ENCODE peak calls at places on chromosomes 5 and 9, in seven cellular contexts. Z is M059J; Q is NCI-H146; P is activated gamma-delta T cell; O is HuH-7; V is naive thymus-derived CD8-positive, alpha-beta T cell; L is HCT116. T is an unnamed sample.

GRCh38 chr9:1913931-1914330 is 101.2 kb upstream of the SMARCA2 start:
- DNase-seq in Z (no peak), Q (no peak), P (no peak), O (no peak), V (no peak), L (no peak), T (no peak)

GRCh38 chr5:73496984-73497457 is 1.2 kb upstream of the BTF3 start:
- DNase-seq in Z (peak), Q (peak), P (no peak), O (peak), V (no peak), L (peak), T (peak)

GRCh38 chr5:98909363-98909762 is 19.4 kb downstream of the CHD1 start:
- DNase-seq in Z (no peak), Q (no peak), P (no peak), O (no peak), V (no peak), L (no peak), T (no peak)

GRCh38 chr5:11504794-11505193 is 399.5 kb downstream of the CTNND2 start:
- DNase-seq in Z (peak), Q (no peak), P (no peak), O (no peak), V (no peak), L (no peak), T (no peak)

GRCh38 chr5:76691470-76692273 is 24.3 kb upstream of the F2R start:
- DNase-seq in Z (peak), Q (no peak), P (no peak), O (no peak), V (no peak), L (no peak), T (no peak)

GRCh38 chr5:172640822-172641358 is at the start of gene NEURL1B:
- DNase-seq in Z (peak), Q (peak), P (no peak), O (peak), V (peak), L (peak), T (peak)

GRCh38 chr5:1638658-1639400 is 115.1 kb upstream of the LPCAT1 start:
- DNase-seq in Z (no peak), Q (no peak), P (no peak), O (no peak), V (no peak), L (no peak), T (no peak)

GRCh38 chr5:73321757-73322452 is 126.7 kb downstream of the FOXD1 start:
- DNase-seq in Z (peak), Q (peak), P (no peak), O (no peak), V (no peak), L (peak), T (no peak)

GRCh38 chr5:72141440-72142271 is 34.4 kb downstream of the MAP1B start:
- DNase-seq in Z (peak), Q (no peak), P (no peak), O (no peak), V (no peak), L (no peak), T (no peak)

GRCh38 chr5:52994266-52994665 is 5.1 kb downstream of the ITGA2 start:
- DNase-seq in Z (peak), Q (no peak), P (no peak), O (no peak), V (no peak), L (no peak), T (no peak)

GRCh38 chr9:125147401-125147951 is 4.1 kb upstream of the SCAI start:
- DNase-seq in Z (no peak), Q (no peak), P (no peak), O (no peak), V (no peak), L (no peak), T (no peak)

GRCh38 chr5:163498886-163499285 is 6.5 kb upstream of the MAT2B start:
- DNase-seq in Z (no peak), Q (no peak), P (no peak), O (no peak), V (no peak), L (no peak), T (no peak)

GRCh38 chr5:140631831-140632365 is 1.1 kb downstream of the CD14 start:
- DNase-seq in Z (no peak), Q (peak), P (no peak), O (no peak), V (peak), L (no peak), T (peak)

GRCh38 chr9:19049872-19050636 is 827 bp downstream of the RRAGA start:
- DNase-seq in Z (peak), Q (peak), P (no peak), O (no peak), V (no peak), L (no peak), T (peak)

GRCh38 chr5:15501057-15501791 is 1.2 kb downstream of the FBXL7 start:
- DNase-seq in Z (peak), Q (no peak), P (no peak), O (no peak), V (no peak), L (no peak), T (no peak)

GRCh38 chr9:81776390-81776789 is 87.0 kb upstream of the TLE1 start:
- DNase-seq in Z (no peak), Q (no peak), P (no peak), O (no peak), V (no peak), L (no peak), T (no peak)

GRCh38 chr9:89967527-89967926 is 362.7 kb downstream of the GADD45G start:
- DNase-seq in Z (no peak), Q (no peak), P (no peak), O (no peak), V (no peak), L (no peak), T (no peak)

GRCh38 chr5:1005362-1005851 is 3.2 kb upstream of the NKD2 start:
- DNase-seq in Z (no peak), Q (no peak), P (no peak), O (no peak), V (no peak), L (no peak), T (no peak)

GRCh38 chr9:130626249-130626982 is 38.0 kb upstream of the PRDM12 start:
- DNase-seq in Z (no peak), Q (no peak), P (no peak), O (no peak), V (no peak), L (no peak), T (no peak)

GRCh38 chr9:22683393-22684075 is 236.9 kb downstream of the DMRTA1 start:
- DNase-seq in Z (peak), Q (peak), P (no peak), O (no peak), V (no peak), L (no peak), T (no peak)

GRCh38 chr5:37918420-37918819 is 78.6 kb upstream of the GDNF start:
- DNase-seq in Z (peak), Q (no peak), P (no peak), O (no peak), V (no peak), L (no peak), T (no peak)